ENCODE peak calls at places on chromosomes 4 and X, in nine cellular contexts. C is amygdala; V is NAMALWA; H is foreskin fibroblast; U is NCI-H187 treated with DMSO at 0.1 percent for 48 hours; Q is ovary; J is lung; K is stimulated activated CD4-positive, alpha-beta T cell treated with anti-CD3 and anti-CD28 coated beads, TNF-alpha, amount 100 ng/mL, for 48 hours; Z is neural crest cell. M is an unnamed sample.

GRCh38 chr4:140581078-140581477 is 12.3 kb upstream of the UCP1 start:
- DNase-seq in V (no peak), U (no peak), H (no peak), Z (no peak), J (no peak), Q (no peak), K (no peak), C (no peak), M (no peak)

GRCh38 chrX:154313147-154313546 is 17.6 kb downstream of the TKTL1 start:
- DNase-seq in K (no peak), C (no peak), J (no peak), H (no peak), Z (peak; percentile 24), U (no peak), V (no peak), Q (no peak), M (no peak)

GRCh38 chr4:629916-630641 is 4.7 kb downstream of the PDE6B start:
- DNase-seq in U (no peak), C (no peak), Q (no peak), V (no peak), K (no peak), Z (no peak), H (no peak), J (no peak), M (no peak)

GRCh38 chr4:118760493-118760892 is 75.3 kb downstream of the METTL14 start:
- DNase-seq in Q (no peak), Z (no peak), K (no peak), J (no peak), U (no peak), H (no peak), V (peak; percentile 77), C (no peak), M (no peak)

GRCh38 chr4:132328761-132329160 is 820.3 kb upstream of the PCDH10 start:
- DNase-seq in C (no peak), K (no peak), Q (no peak), Z (no peak), V (no peak), U (no peak), J (no peak), H (no peak), M (no peak)

GRCh38 chrX:153595859-153596857 is 2.8 kb downstream of the CCNQ start:
- DNase-seq in J (no peak), H (no peak), Q (no peak), C (no peak), V (no peak), U (no peak), Z (no peak), K (no peak), M (no peak)

GRCh38 chr4:188930822-188931221 is 791.6 kb downstream of the TRIML1 start:
- DNase-seq in Q (no peak), J (no peak), H (no peak), V (no peak), U (no peak), C (no peak), Z (peak; percentile 17), K (no peak), M (no peak)

GRCh38 chr4:16544251-16544721 is 318.0 kb upstream of the TAPT1 start:
- DNase-seq in K (no peak), C (no peak), J (peak; percentile 68), V (no peak), H (no peak), Q (no peak), Z (no peak), U (no peak), M (no peak)

GRCh38 chrX:153465691-153466380 is 4.5 kb downstream of the HAUS7 start:
- DNase-seq in V (no peak), Z (no peak), C (no peak), Q (no peak), U (no peak), K (no peak), H (no peak), J (no peak), M (no peak)

GRCh38 chrX:17242470-17242869 is 132.5 kb upstream of the NHS start:
- DNase-seq in Z (peak; percentile 66), J (peak; percentile 31), Q (no peak), H (peak; percentile 28), K (peak; percentile 21), U (no peak), C (peak; percentile 14), V (peak; percentile 48), M (no peak)

GRCh38 chr4:159349332-159349731 is 246.5 kb downstream of the RAPGEF2 start:
- DNase-seq in Q (no peak), C (no peak), H (no peak), K (no peak), Z (no peak), V (no peak), U (no peak), J (no peak), M (no peak)

GRCh38 chr4:154456889-154457288 is 34.7 kb downstream of the DCHS2 start:
- DNase-seq in C (no peak), J (no peak), K (no peak), V (no peak), H (no peak), U (no peak), Q (no peak), Z (no peak), M (no peak)

GRCh38 chr4:106258145-106259045 is 57.6 kb downstream of the TBCK start:
- DNase-seq in C (no peak), Z (no peak), K (no peak), H (no peak), U (no peak), J (no peak), Q (no peak), V (no peak), M (no peak)

GRCh38 chrX:10854594-10854993 is 234.2 kb upstream of the MID1 start:
- DNase-seq in J (no peak), H (no peak), Z (no peak), C (no peak), K (no peak), V (no peak), Q (no peak), U (no peak), M (no peak)

GRCh38 chrX:104324871-104325585 is 70.3 kb upstream of the ESX1 start:
- DNase-seq in Q (no peak), K (no peak), J (no peak), Z (no peak), V (no peak), C (no peak), H (no peak), U (no peak), M (no peak)

GRCh38 chrX:56947695-56948094 is 47.6 kb downstream of the SPIN3 start:
- DNase-seq in U (no peak), V (no peak), J (no peak), Z (no peak), C (no peak), Q (no peak), K (no peak), H (peak; percentile 1), M (no peak)

GRCh38 chrX:24148535-24149345 is 789 bp upstream of the ZFX start:
- DNase-seq in J (peak; percentile 30), C (no peak), Q (peak; percentile 76), H (no peak), Z (no peak), V (peak; percentile 42), K (peak; percentile 18), U (no peak), M (no peak)

GRCh38 chr4:73161527-73162185 is 92.1 kb upstream of the COX18 start:
- DNase-seq in H (no peak), V (no peak), Q (no peak), C (no peak), J (no peak), K (no peak), U (no peak), Z (no peak), M (no peak)

GRCh38 chrX:46251755-46252154 is 293.5 kb downstream of the ZNF674 start:
- DNase-seq in C (no peak), H (peak; percentile 53), K (no peak), Z (no peak), J (no peak), V (no peak), U (no peak), Q (no peak), M (no peak)

GRCh38 chrX:47199286-47199685 is 5.7 kb downstream of the UBA1 start:
- DNase-seq in C (no peak), Q (no peak), Z (no peak), U (no peak), J (no peak), V (no peak), H (no peak), K (no peak), M (no peak)

GRCh38 chr4:15488658-15489470 is 19.2 kb downstream of the CC2D2A start:
- DNase-seq in Z (no peak), U (no peak), C (no peak), V (no peak), J (no peak), H (peak; percentile 81), K (no peak), Q (no peak), M (no peak)

GRCh38 chr4:53861856-53862610 is 202.4 kb downstream of the CHIC2 start:
- DNase-seq in C (no peak), V (peak; percentile 19), J (no peak), K (no peak), U (no peak), H (peak; percentile 92), Z (no peak), Q (no peak), M (no peak)

GRCh38 chr4:175385797-175386196 is 426.3 kb downstream of the GPM6A start:
- DNase-seq in H (no peak), C (no peak), U (no peak), J (no peak), Z (no peak), K (no peak), V (no peak), Q (no peak), M (no peak)

M was measured in NK-92 treated with Interleukin-12 subunit alpha and Interleukin-12 subunit beta, amount 100 ng/mL, for 24 hours.